ENCODE peak calls at places on chromosomes 6 and 20, in six cellular contexts. One of them, this sample, is unnamed.

GRCh38 chr6:137882225-137882961 is 15.3 kb downstream of the TNFAIP3 start:
- DNase-seq in stimulated activated CD4-positive, alpha-beta T cell treated with anti-CD3 and anti-CD28 coated beads, Interleukin-1b, Interleukin-23, amount 100 ng/mL, for 1 hour: no peak
- DNase-seq in cortex of kidney: no peak
- DNase-seq in prostate gland: no peak
- DNase-seq in endothelial cell: no peak
- DNase-seq in NCI-H1930: no peak
- DNase-seq in this sample: no peak

GRCh38 chr6:3259491-3259958 is 778 bp downstream of the PSMG4 start:
- DNase-seq in NCI-H1930: no peak
- DNase-seq in endothelial cell: peak; percentile 33
- DNase-seq in prostate gland: no peak
- DNase-seq in stimulated activated CD4-positive, alpha-beta T cell treated with anti-CD3 and anti-CD28 coated beads, Interleukin-1b, Interleukin-23, amount 100 ng/mL, for 1 hour: no peak
- DNase-seq in cortex of kidney: no peak
- DNase-seq in this sample: no peak

GRCh38 chr6:26327450-26328264 is 37.3 kb upstream of the BTN3A2 start:
- DNase-seq in cortex of kidney: no peak
- DNase-seq in NCI-H1930: peak; percentile 79
- DNase-seq in prostate gland: no peak
- DNase-seq in stimulated activated CD4-positive, alpha-beta T cell treated with anti-CD3 and anti-CD28 coated beads, Interleukin-1b, Interleukin-23, amount 100 ng/mL, for 1 hour: no peak
- DNase-seq in endothelial cell: peak; percentile 73
- DNase-seq in this sample: peak; percentile 56

GRCh38 chr6:163392533-163392932 is 22.0 kb upstream of the QKI start:
- DNase-seq in stimulated activated CD4-positive, alpha-beta T cell treated with anti-CD3 and anti-CD28 coated beads, Interleukin-1b, Interleukin-23, amount 100 ng/mL, for 1 hour: no peak
- DNase-seq in cortex of kidney: no peak
- DNase-seq in NCI-H1930: no peak
- DNase-seq in endothelial cell: no peak
- DNase-seq in prostate gland: peak; percentile 35
- DNase-seq in this sample: peak; percentile 63

GRCh38 chr6:90537723-90538407 is 49.0 kb downstream of the MAP3K7 start:
- DNase-seq in cortex of kidney: no peak
- DNase-seq in endothelial cell: no peak
- DNase-seq in stimulated activated CD4-positive, alpha-beta T cell treated with anti-CD3 and anti-CD28 coated beads, Interleukin-1b, Interleukin-23, amount 100 ng/mL, for 1 hour: no peak
- DNase-seq in NCI-H1930: no peak
- DNase-seq in prostate gland: no peak
- DNase-seq in this sample: no peak

GRCh38 chr20:36483919-36484808 is 57.2 kb upstream of the MYL9 start:
- DNase-seq in prostate gland: no peak
- DNase-seq in cortex of kidney: no peak
- DNase-seq in stimulated activated CD4-positive, alpha-beta T cell treated with anti-CD3 and anti-CD28 coated beads, Interleukin-1b, Interleukin-23, amount 100 ng/mL, for 1 hour: no peak
- DNase-seq in endothelial cell: no peak
- DNase-seq in NCI-H1930: no peak
- DNase-seq in this sample: no peak

GRCh38 chr20:25053207-25054132 is 4.5 kb downstream of the ACSS1 start:
- DNase-seq in NCI-H1930: no peak
- DNase-seq in cortex of kidney: no peak
- DNase-seq in endothelial cell: no peak
- DNase-seq in prostate gland: no peak
- DNase-seq in stimulated activated CD4-positive, alpha-beta T cell treated with anti-CD3 and anti-CD28 coated beads, Interleukin-1b, Interleukin-23, amount 100 ng/mL, for 1 hour: no peak
- DNase-seq in this sample: no peak

GRCh38 chr6:100695445-100695844 is 185.7 kb downstream of the ASCC3 start:
- DNase-seq in prostate gland: no peak
- DNase-seq in endothelial cell: no peak
- DNase-seq in NCI-H1930: no peak
- DNase-seq in stimulated activated CD4-positive, alpha-beta T cell treated with anti-CD3 and anti-CD28 coated beads, Interleukin-1b, Interleukin-23, amount 100 ng/mL, for 1 hour: no peak
- DNase-seq in cortex of kidney: no peak
- DNase-seq in this sample: no peak

GRCh38 chr6:111565316-111566221 is 40.1 kb downstream of the TRAF3IP2 start:
- DNase-seq in prostate gland: no peak
- DNase-seq in NCI-H1930: peak; percentile 35
- DNase-seq in stimulated activated CD4-positive, alpha-beta T cell treated with anti-CD3 and anti-CD28 coated beads, Interleukin-1b, Interleukin-23, amount 100 ng/mL, for 1 hour: no peak
- DNase-seq in endothelial cell: no peak
- DNase-seq in cortex of kidney: no peak
- DNase-seq in this sample: no peak

GRCh38 chr6:144390886-144391285 is 105.8 kb downstream of the UTRN start:
- DNase-seq in stimulated activated CD4-positive, alpha-beta T cell treated with anti-CD3 and anti-CD28 coated beads, Interleukin-1b, Interleukin-23, amount 100 ng/mL, for 1 hour: no peak
- DNase-seq in NCI-H1930: no peak
- DNase-seq in cortex of kidney: no peak
- DNase-seq in endothelial cell: no peak
- DNase-seq in prostate gland: no peak
- DNase-seq in this sample: no peak

GRCh38 chr20:49583669-49584417 is 15.9 kb upstream of the PTGIS start:
- DNase-seq in endothelial cell: no peak
- DNase-seq in cortex of kidney: no peak
- DNase-seq in NCI-H1930: no peak
- DNase-seq in prostate gland: peak; percentile 51
- DNase-seq in stimulated activated CD4-positive, alpha-beta T cell treated with anti-CD3 and anti-CD28 coated beads, Interleukin-1b, Interleukin-23, amount 100 ng/mL, for 1 hour: no peak
- DNase-seq in this sample: peak; percentile 92

GRCh38 chr20:3077618-3078134 is 6.3 kb downstream of the OXT start:
- DNase-seq in cortex of kidney: no peak
- DNase-seq in NCI-H1930: no peak
- DNase-seq in prostate gland: no peak
- DNase-seq in stimulated activated CD4-positive, alpha-beta T cell treated with anti-CD3 and anti-CD28 coated beads, Interleukin-1b, Interleukin-23, amount 100 ng/mL, for 1 hour: no peak
- DNase-seq in endothelial cell: no peak
- DNase-seq in this sample: no peak